ENCODE peak calls at places on chromosomes 3 and 15, in five cellular contexts. D is prostate gland, X is lung, Y is cardiac muscle cell, Z is body of pancreas. P is an unnamed sample.
A peak's percentile ranks its signal among the peaks of the same experiment; 100 is the strongest.

GRCh38 chr3:66499881-66500574 is 794 bp downstream of the LRIG1 start:
- DNase-seq in D (peak; percentile 21), X (peak; percentile 54), Y (peak; percentile 58), Z (peak; percentile 36), P (no peak)

GRCh38 chr15:76012021-76012551 is at the start of gene NRG4:
- DNase-seq in D (no peak), X (no peak), Y (no peak), Z (peak; percentile 76), P (no peak)

GRCh38 chr3:124599779-124600693 is 130.2 kb upstream of the UMPS start:
- DNase-seq in D (peak; percentile 31), X (peak; percentile 39), Y (peak; percentile 52), Z (peak; percentile 35), P (peak; percentile 92)

GRCh38 chr15:78838480-78838879 is 27.2 kb upstream of the ADAMTS7 start:
- DNase-seq in D (no peak), X (no peak), Y (no peak), Z (peak; percentile 16), P (no peak)

GRCh38 chr3:111069974-111070751 is 1.5 kb upstream of the NECTIN3 start:
- DNase-seq in D (peak; percentile 10), X (no peak), Y (peak; percentile 36), Z (peak; percentile 12), P (no peak)

GRCh38 chr3:48232734-48233133 is 8.2 kb upstream of the ZNF589 start:
- DNase-seq in D (peak; percentile 50), X (peak; percentile 81), Y (peak; percentile 83), Z (peak; percentile 90), P (no peak)

GRCh38 chr15:81323559-81323943 is 390 bp downstream of the STARD5 start:
- DNase-seq in D (no peak), X (no peak), Y (no peak), Z (peak; percentile 38), P (no peak)

GRCh38 chr15:27769652-27770051 is 329.5 kb downstream of the OCA2 start:
- DNase-seq in D (no peak), X (no peak), Y (no peak), Z (no peak), P (no peak)

GRCh38 chr3:146131616-146132410 is 29.2 kb downstream of the PLOD2 start:
- DNase-seq in D (no peak), X (no peak), Y (no peak), Z (no peak), P (no peak)

GRCh38 chr3:127454051-127454450 is 136.5 kb downstream of the TPRA1 start:
- DNase-seq in D (no peak), X (no peak), Y (no peak), Z (no peak), P (no peak)

GRCh38 chr3:71684752-71685151 is 40.5 kb downstream of the EIF4E3 start:
- DNase-seq in D (peak; percentile 69), X (no peak), Y (no peak), Z (peak; percentile 19), P (peak; percentile 78)

GRCh38 chr15:80936288-80937078 is 53.1 kb downstream of the MESD start:
- DNase-seq in D (no peak), X (no peak), Y (peak; percentile 28), Z (no peak), P (no peak)

GRCh38 chr15:66578286-66578875 is 12.6 kb upstream of the LCTL start:
- DNase-seq in D (no peak), X (no peak), Y (no peak), Z (no peak), P (no peak)

GRCh38 chr3:121942116-121942786 is 48.0 kb downstream of the SLC15A2 start:
- DNase-seq in D (peak; percentile 53), X (peak; percentile 37), Y (no peak), Z (peak; percentile 71), P (peak; percentile 67)

GRCh38 chr3:60469481-60469880 is 781.8 kb downstream of the FHIT start:
- DNase-seq in D (no peak), X (no peak), Y (no peak), Z (no peak), P (no peak)

GRCh38 chr3:126245811-126246727 is 65.7 kb upstream of the ALDH1L1 start:
- DNase-seq in D (peak; percentile 44), X (peak; percentile 66), Y (peak; percentile 36), Z (peak; percentile 71), P (no peak)

GRCh38 chr3:152177757-152178156 is 91.0 kb upstream of the MBNL1 start:
- DNase-seq in D (no peak), X (no peak), Y (no peak), Z (no peak), P (no peak)

GRCh38 chr3:62098646-62099365 is 274.5 kb downstream of the FEZF2 start:
- DNase-seq in D (no peak), X (no peak), Y (no peak), Z (no peak), P (no peak)

GRCh38 chr15:48861813-48862431 is 16.0 kb upstream of the EID1 start:
- DNase-seq in D (no peak), X (no peak), Y (peak; percentile 70), Z (peak; percentile 17), P (no peak)

GRCh38 chr15:68830141-68830540 is 9.4 kb upstream of the ANP32A start:
- DNase-seq in D (no peak), X (no peak), Y (no peak), Z (no peak), P (no peak)

GRCh38 chr3:21356402-21356801 is 394.6 kb downstream of the ZNF385D start:
- DNase-seq in D (no peak), X (no peak), Y (no peak), Z (no peak), P (no peak)

GRCh38 chr15:80507638-80508316 is 103.6 kb downstream of the ARNT2 start:
- DNase-seq in D (no peak), X (no peak), Y (no peak), Z (peak; percentile 25), P (no peak)

GRCh38 chr15:56243117-56243773 is 434 bp downstream of the RFX7 start:
- DNase-seq in D (peak; percentile 33), X (peak; percentile 35), Y (peak; percentile 54), Z (peak; percentile 43), P (no peak)

GRCh38 chr3:123120546-123120945 is 53.7 kb downstream of the PDIA5 start:
- DNase-seq in D (no peak), X (no peak), Y (no peak), Z (no peak), P (no peak)

GRCh38 chr3:44444437-44444836 is 33.0 kb downstream of the ZNF445 start:
- DNase-seq in D (no peak), X (no peak), Y (no peak), Z (no peak), P (no peak)

GRCh38 chr3:160676547-160677303 is at the start of gene ARL14:
- DNase-seq in D (no peak), X (no peak), Y (no peak), Z (peak; percentile 81), P (no peak)

GRCh38 chr3:113153499-113154107 is 57.8 kb upstream of the BOC start:
- DNase-seq in D (no peak), X (no peak), Y (no peak), Z (no peak), P (no peak)

GRCh38 chr15:43625086-43625485 is 6.5 kb upstream of the STRC start:
- DNase-seq in D (no peak), X (no peak), Y (no peak), Z (no peak), P (no peak)

GRCh38 chr3:70832811-70833509 is 520.5 kb upstream of the MDFIC2 start:
- DNase-seq in D (no peak), X (no peak), Y (no peak), Z (no peak), P (no peak)

GRCh38 chr15:35307026-35307425 is 221.9 kb upstream of the NANOGP8 start:
- DNase-seq in D (no peak), X (no peak), Y (no peak), Z (no peak), P (no peak)

GRCh38 chr3:128449111-128449638 is 17.5 kb downstream of the DNAJB8 start:
- DNase-seq in D (no peak), X (no peak), Y (no peak), Z (no peak), P (no peak)

GRCh38 chr15:57319226-57319918 is 56.9 kb upstream of the CGNL1 start:
- DNase-seq in D (no peak), X (no peak), Y (no peak), Z (no peak), P (no peak)

GRCh38 chr3:133376805-133377204 is 23.1 kb upstream of the BFSP2 start:
- DNase-seq in D (no peak), X (no peak), Y (no peak), Z (no peak), P (no peak)

DNA sequence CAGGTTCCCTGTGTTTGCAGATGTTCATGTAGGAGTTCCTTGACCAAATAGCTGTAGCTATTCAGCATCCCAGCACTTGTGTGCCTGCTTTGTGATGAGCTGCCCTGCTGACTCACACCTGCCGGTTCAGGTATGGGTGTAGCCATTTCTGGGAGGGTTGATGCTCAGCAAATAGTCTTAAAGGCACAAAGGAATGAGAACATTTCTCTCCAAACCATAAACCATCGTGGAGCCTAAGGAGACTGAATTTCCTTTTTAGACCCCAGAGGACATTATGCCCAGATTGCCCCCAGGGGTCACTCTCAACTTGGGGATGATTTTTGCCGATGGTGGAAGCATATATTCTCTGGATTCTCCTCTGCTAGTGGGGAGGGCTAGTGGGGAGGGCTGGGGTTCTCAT is 80.6 kb downstream of the ADAMTSL3 start:
- DNase-seq in D (no peak), X (no peak), Y (peak; percentile 5), Z (no peak), P (no peak)
- TF ChIP-seq CTCF in D (no peak), X (no peak), Y (peak; percentile 40), Z (peak; percentile 14), P (peak; percentile 46)

GRCh38 chr3:194256040-194256945 is 94.8 kb downstream of the CPN2 start:
- DNase-seq in D (no peak), X (no peak), Y (no peak), Z (no peak), P (no peak)

GRCh38 chr3:194254032-194254431 is 97.1 kb downstream of the CPN2 start:
- DNase-seq in D (no peak), X (no peak), Y (no peak), Z (no peak), P (no peak)

GRCh38 chr3:194257030-194257657 is 94.0 kb downstream of the CPN2 start:
- DNase-seq in D (no peak), X (no peak), Y (no peak), Z (no peak), P (no peak)

GRCh38 chr3:194253270-194253669 is 97.9 kb downstream of the CPN2 start:
- DNase-seq in D (no peak), X (no peak), Y (no peak), Z (no peak), P (no peak)

GRCh38 chr3:194255252-194256039 is 95.7 kb downstream of the CPN2 start:
- DNase-seq in D (no peak), X (peak; percentile 77), Y (no peak), Z (peak; percentile 62), P (no peak)
- H3K4me3 ChIP-seq in D (no peak overlapping the region), X (no peak overlapping the region), Y (no peak overlapping the region), Z (no peak overlapping the region), P (no peak overlapping the region)

GRCh38 chr3:149541091-149541491 is 66.6 kb downstream of the TM4SF4 start:
- DNase-seq in D (no peak), X (no peak), Y (no peak), Z (no peak), P (no peak)
- TF ChIP-seq CTCF in D (no peak), X (no peak), Y (peak; percentile 21), Z (no peak), P (no peak)

GRCh38 chr15:44726568-44727461 is 9.5 kb upstream of the TRIM69 start:
- DNase-seq in D (peak; percentile 33), X (no peak), Y (no peak), Z (peak; percentile 75), P (no peak)
- H3K4me3 ChIP-seq in D (no peak overlapping the region), X (no peak overlapping the region), Y (no peak overlapping the region), Z (no peak overlapping the region), P (no peak overlapping the region)